ENCODE peak calls at places on chromosome 19, in five cellular contexts. C is kidney tubule cell; G is activated naive CD4-positive, alpha-beta T cell treated with anti-CD3 and anti-CD28 coated beads, Interleukin-2, amount 50 U/mL, for 16 hours; K is NCI-H2081; X is frontal cortex. M is an unnamed sample.

GRCh38 chr19:56124578-56124977 is 3.5 kb upstream of the ZNF787 start:
- DNase-seq in C (no peak), G (no peak), K (no peak), X (no peak), M (no peak)

GRCh38 chr19:17184381-17184841 is 30.7 kb upstream of the USE1 start:
- DNase-seq in C (no peak), G (peak), K (no peak), X (no peak), M (peak)

GRCh38 chr19:41225238-41226052 is 6.4 kb downstream of the AXL start:
- DNase-seq in C (peak), G (peak), K (no peak), X (peak), M (peak)

GRCh38 chr19:54162241-54162805 is 2.8 kb upstream of the LENG1 start:
- DNase-seq in C (peak), G (peak), K (peak), X (peak), M (peak)

GRCh38 chr19:14502334-14503092 is 6.6 kb upstream of the GIPC1 start:
- DNase-seq in C (no peak), G (no peak), K (no peak), X (no peak), M (no peak)

GRCh38 chr19:16394111-16394510 is 69.5 kb downstream of the KLF2 start:
- DNase-seq in C (no peak), G (no peak), K (no peak), X (no peak), M (no peak)

GRCh38 chr19:18416778-18417249 is 2.4 kb upstream of the SSBP4 start:
- DNase-seq in C (peak), G (peak), K (peak), X (peak), M (peak)

GRCh38 chr19:16337809-16338469 is 13.3 kb downstream of the KLF2 start:
- DNase-seq in C (no peak), G (no peak), K (no peak), X (no peak), M (no peak)

GRCh38 chr19:22595918-22596341 is 38.2 kb upstream of the ZNF492 start:
- DNase-seq in C (no peak), G (no peak), K (no peak), X (peak), M (no peak)

GRCh38 chr19:44552324-44552723 is 22.8 kb upstream of the CEACAM20 start:
- DNase-seq in C (peak), G (peak), K (no peak), X (no peak), M (no peak)

GRCh38 chr19:48805452-48805851 is 5.4 kb downstream of the BCAT2 start:
- DNase-seq in C (no peak), G (no peak), K (no peak), X (peak), M (no peak)

GRCh38 chr19:18510216-18510615 is 11.7 kb downstream of the ELL start:
- DNase-seq in C (no peak), G (no peak), K (no peak), X (no peak), M (no peak)

GRCh38 chr19:29232315-29232852 is 19.4 kb upstream of the UQCRFS1 start:
- DNase-seq in C (no peak), G (no peak), K (no peak), X (no peak), M (no peak)

GRCh38 chr19:49368711-49369358 is 5.2 kb downstream of the DKKL1 start:
- DNase-seq in C (no peak), G (no peak), K (no peak), X (no peak), M (no peak)